ENCODE peak calls at places on chromosomes 11 and 22, in seven cellular contexts. E is AG10803, R is progenitor cell of endocrine pancreas, S is OCI-LY7, F is mesothelial cell of epicardium, L is kidney epithelial cell, M is neural crest cell. H is an unnamed sample.

GRCh38 chr22:46374663-46375474 is 39.4 kb downstream of the TRMU start:
- DNase-seq in M (no peak), E (no peak), R (no peak), L (no peak), F (no peak), S (no peak), H (no peak)

GRCh38 chr22:24304067-24304675 is 33.5 kb downstream of the SPECC1L start:
- DNase-seq in S (no peak), E (no peak), F (no peak), R (no peak), M (no peak), L (no peak), H (no peak)

GRCh38 chr11:71086687-71087258 is 165.6 kb downstream of the SHANK2 start:
- DNase-seq in M (peak; percentile 45), S (peak; percentile 56), E (peak; percentile 3), L (no peak), R (peak; percentile 38), F (no peak), H (no peak)

GRCh38 chr11:57205046-57205671 is 23.4 kb downstream of the LRRC55 start:
- DNase-seq in S (no peak), M (no peak), L (no peak), F (no peak), R (no peak), E (peak; percentile 82), H (no peak)

GRCh38 chr11:69242583-69242940 is 51.4 kb upstream of the MYEOV start:
- DNase-seq in E (no peak), S (no peak), L (no peak), R (no peak), F (no peak), M (no peak), H (no peak)

GRCh38 chr22:35601743-35602633 is 15.1 kb downstream of the MB start:
- DNase-seq in R (no peak), M (no peak), S (no peak), L (peak; percentile 72), F (no peak), E (peak; percentile 78), H (no peak)

GRCh38 chr11:5983443-5983842 is 3.3 kb downstream of the OR52L1 start:
- DNase-seq in E (no peak), S (no peak), R (no peak), M (no peak), L (no peak), F (no peak), H (no peak)

GRCh38 chr11:132941024-132941646 is 591.2 kb downstream of the OPCML start:
- DNase-seq in L (no peak), F (no peak), E (peak; percentile 48), M (peak; percentile 30), R (no peak), S (peak; percentile 17), H (peak; percentile 31)

GRCh38 chr11:57751676-57752253 is at the start of gene BTBD18:
- DNase-seq in F (no peak), R (no peak), E (peak; percentile 51), L (no peak), S (peak; percentile 41), M (no peak), H (peak; percentile 50)

GRCh38 chr22:35749808-35750207 is 32.1 kb downstream of the APOL5 start:
- DNase-seq in E (peak; percentile 82), F (no peak), L (peak; percentile 89), M (no peak), R (no peak), S (peak; percentile 98), H (peak; percentile 36)

GRCh38 chr11:44632466-44633123 is 67.1 kb downstream of the CD82 start:
- DNase-seq in M (peak; percentile 35), E (no peak), L (no peak), S (peak; percentile 17), R (peak; percentile 11), F (no peak), H (no peak)

GRCh38 chr22:50529416-50530279 is at the start of gene TYMP:
- DNase-seq in S (peak; percentile 73), E (peak; percentile 66), R (no peak), F (peak; percentile 27), M (no peak), L (no peak), H (peak; percentile 93)

GRCh38 chr11:59012942-59013256 is 73.2 kb upstream of the GLYATL1B start:
- DNase-seq in E (no peak), L (no peak), F (no peak), M (no peak), R (no peak), S (no peak), H (no peak)

GRCh38 chr11:128946646-128947045 is 4.0 kb upstream of the TP53AIP1 start:
- DNase-seq in E (no peak), F (no peak), M (no peak), R (no peak), S (no peak), L (no peak), H (no peak)

GRCh38 chr22:37601540-37602442 is 6.8 kb upstream of the GGA1 start:
- DNase-seq in R (no peak), F (no peak), S (peak; percentile 65), E (peak; percentile 67), L (peak; percentile 67), M (peak; percentile 8), H (no peak)

GRCh38 chr22:28905433-28905832 is 22.1 kb downstream of the ZNRF3 start:
- DNase-seq in L (no peak), S (no peak), F (no peak), M (no peak), E (no peak), R (no peak), H (no peak)

GRCh38 chr22:44630826-44631225 is 71.2 kb upstream of the PRR5 start:
- DNase-seq in S (no peak), F (no peak), E (no peak), M (no peak), L (no peak), R (no peak), H (no peak)

GRCh38 chr11:28346209-28346608 is 238.0 kb downstream of the METTL15 start:
- DNase-seq in E (peak; percentile 44), L (no peak), R (no peak), F (no peak), S (no peak), M (no peak), H (no peak)

GRCh38 chr11:20671856-20672546 is 2.6 kb downstream of the NELL1 start:
- DNase-seq in R (no peak), F (no peak), L (no peak), S (no peak), E (no peak), M (no peak), H (peak; percentile 52)

GRCh38 chr11:2747236-2748015 is 47.6 kb upstream of the KCNQ1OT1 start:
- DNase-seq in E (no peak), M (no peak), L (no peak), R (no peak), F (no peak), S (no peak), H (no peak)

GRCh38 chr11:45262900-45263299 is 23.2 kb downstream of the SYT13 start:
- DNase-seq in L (no peak), M (no peak), S (no peak), E (no peak), R (no peak), F (no peak), H (no peak)

GRCh38 chr11:116427337-116427902 is 345.4 kb downstream of the BUD13 start:
- DNase-seq in E (no peak), L (no peak), F (no peak), S (no peak), R (no peak), M (no peak), H (no peak)

GRCh38 chr11:119686483-119686882 is 42.5 kb downstream of the NECTIN1 start:
- DNase-seq in S (no peak), R (no peak), E (no peak), L (no peak), M (no peak), F (no peak), H (no peak)

GRCh38 chr11:57001674-57002401 is 13.1 kb downstream of the OR5AK2 start:
- DNase-seq in L (no peak), R (no peak), E (no peak), F (no peak), S (no peak), M (no peak), H (no peak)

GRCh38 chr22:47550524-47551437 is 788.3 kb downstream of the TBC1D22A start:
- DNase-seq in R (no peak), E (no peak), F (no peak), M (no peak), S (no peak), L (no peak), H (no peak)

GRCh38 chr11:123203934-123204333 is 8.9 kb upstream of the CLMP start:
- DNase-seq in M (no peak), E (no peak), R (no peak), F (no peak), S (no peak), L (no peak), H (no peak)

DNA sequence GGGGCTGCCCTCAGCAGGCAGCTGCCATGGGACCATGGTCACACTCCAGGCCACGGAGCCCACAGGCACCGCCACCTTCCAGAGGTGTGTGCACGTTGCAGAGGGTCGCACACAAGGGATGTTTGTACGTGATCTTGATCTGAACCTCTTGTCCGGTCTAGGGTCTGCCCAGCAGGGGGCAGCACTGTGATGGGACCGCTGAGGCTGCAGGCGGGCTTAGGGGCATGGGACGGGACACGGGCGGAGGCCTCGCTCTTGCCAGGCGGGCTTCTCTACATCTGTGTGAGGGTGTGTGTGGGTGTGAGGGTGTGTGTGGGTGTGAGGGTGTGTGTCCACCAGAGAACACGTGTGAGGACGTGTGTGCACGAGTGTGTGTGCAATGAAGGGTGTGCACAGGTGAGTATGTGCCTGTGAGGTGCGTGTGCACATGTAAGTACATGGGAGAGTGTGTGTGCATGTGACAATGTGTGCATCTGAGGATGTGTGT is 52.4 kb downstream of the CACNA1I start:
- DNase-seq in F (no peak), M (peak; percentile 74), R (peak; percentile 63), S (no peak), E (peak; percentile 12), L (no peak), H (peak; percentile 80)
- TF ChIP-seq CTCF in F (peak; percentile 63), M (peak; percentile 69), R (peak; percentile 68), S (peak; percentile 65), E (peak; percentile 51), L (peak; percentile 58), H (peak; percentile 72)

GRCh38 chr11:8357891-8358566 is 94.4 kb upstream of the LMO1 start:
- DNase-seq in S (no peak), L (no peak), R (no peak), E (no peak), F (no peak), M (no peak), H (no peak)
- TF ChIP-seq CTCF in S (no peak), L (no peak), R (no peak), E (no peak), F (no peak), M (no peak), H (no peak)

DNA sequence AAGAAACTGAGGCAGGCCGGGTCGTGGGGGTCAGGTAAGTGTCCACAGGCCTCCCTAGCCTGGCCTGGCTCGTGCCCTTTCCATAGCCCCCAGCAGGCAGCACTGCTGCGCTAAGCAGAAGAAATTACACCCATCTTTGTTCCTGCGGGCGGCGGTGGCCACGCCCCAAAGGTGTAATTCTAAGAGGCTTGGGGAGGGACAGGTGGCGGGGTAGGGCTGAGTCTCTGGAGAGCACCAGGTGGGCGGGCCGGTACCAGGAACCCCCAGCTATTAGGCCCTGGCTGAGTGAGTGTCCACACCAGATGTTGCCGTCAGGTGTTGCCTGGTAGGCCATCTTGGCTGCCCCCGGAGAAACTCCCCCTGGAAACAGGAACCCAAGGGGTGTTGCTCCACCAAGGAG is 12.3 kb upstream of the ARAP1 start:
- DNase-seq in S (no peak), R (no peak), M (no peak), E (no peak), F (no peak), L (no peak), H (no peak)
- TF ChIP-seq CTCF in S (no peak), R (peak; percentile 27), M (no peak), E (no peak), F (no peak), L (no peak), H (no peak)

GRCh38 chr11:11659567-11660341 is 37.9 kb upstream of the GALNT18 start:
- DNase-seq in F (no peak), M (no peak), E (no peak), L (no peak), R (no peak), S (peak; percentile 2), H (no peak)
- TF ChIP-seq CTCF in F (no peak), M (no peak), E (no peak), L (peak; percentile 26), R (no peak), S (peak; percentile 54), H (no peak)

H was measured in GM13977.